ENCODE peak calls at places on chromosomes 6 and 20, in four cellular contexts. One of them, this sample, is unnamed.

GRCh38 chr6:89050155-89050554 is 30.4 kb upstream of the PNRC1 start:
- DNase-seq in GM12865: no peak
- DNase-seq in heart right ventricle: peak; percentile 29
- DNase-seq in HepG2: peak; percentile 23
- DNase-seq in this sample: no peak

GRCh38 chr6:1771324-1771723 is 161.6 kb downstream of the FOXC1 start:
- DNase-seq in HepG2: no peak
- DNase-seq in heart right ventricle: no peak
- DNase-seq in GM12865: peak; percentile 13
- DNase-seq in this sample: no peak

GRCh38 chr6:46267515-46267914 is 96.7 kb upstream of the ENPP5 start:
- DNase-seq in heart right ventricle: no peak
- DNase-seq in GM12865: no peak
- DNase-seq in HepG2: no peak
- DNase-seq in this sample: no peak

GRCh38 chr20:19205999-19206398 is 6.4 kb upstream of the SLC24A3 start:
- DNase-seq in HepG2: peak; percentile 50
- DNase-seq in GM12865: peak; percentile 68
- DNase-seq in heart right ventricle: peak; percentile 81
- DNase-seq in this sample: no peak

GRCh38 chr6:134806151-134806550 is 143.8 kb downstream of the ALDH8A1 start:
- DNase-seq in HepG2: no peak
- DNase-seq in GM12865: no peak
- DNase-seq in heart right ventricle: no peak
- DNase-seq in this sample: no peak

GRCh38 chr6:112562348-112563220 is 215.5 kb downstream of the RFPL4B start:
- DNase-seq in heart right ventricle: no peak
- DNase-seq in HepG2: no peak
- DNase-seq in GM12865: no peak
- DNase-seq in this sample: no peak

GRCh38 chr6:16243055-16243454 is 4.7 kb downstream of the GMPR start:
- DNase-seq in HepG2: no peak
- DNase-seq in GM12865: no peak
- DNase-seq in heart right ventricle: no peak
- DNase-seq in this sample: no peak

GRCh38 chr6:159259726-159260125 is 90.5 kb downstream of the FNDC1 start:
- DNase-seq in GM12865: no peak
- DNase-seq in HepG2: no peak
- DNase-seq in heart right ventricle: no peak
- DNase-seq in this sample: no peak

GRCh38 chr6:27825025-27825823 is 87.0 kb downstream of the OR2B2 start:
- DNase-seq in HepG2: no peak
- DNase-seq in heart right ventricle: no peak
- DNase-seq in GM12865: peak; percentile 56
- DNase-seq in this sample: no peak

GRCh38 chr6:18269253-18269652 is 4.9 kb upstream of the DEK start:
- DNase-seq in heart right ventricle: no peak
- DNase-seq in GM12865: peak; percentile 24
- DNase-seq in HepG2: peak; percentile 79
- DNase-seq in this sample: no peak

GRCh38 chr6:46888031-46888430 is 33.7 kb downstream of the ADGRF5 start:
- DNase-seq in HepG2: no peak
- DNase-seq in heart right ventricle: no peak
- DNase-seq in GM12865: no peak
- DNase-seq in this sample: peak; percentile 0

GRCh38 chr20:34452281-34452982 is 63.8 kb upstream of the DYNLRB1 start:
- DNase-seq in GM12865: no peak
- DNase-seq in heart right ventricle: no peak
- DNase-seq in HepG2: no peak
- DNase-seq in this sample: no peak

GRCh38 chr20:3408251-3408637 is 775 bp upstream of the DNAAF9 start:
- DNase-seq in GM12865: no peak
- DNase-seq in heart right ventricle: no peak
- DNase-seq in HepG2: no peak
- DNase-seq in this sample: no peak

GRCh38 chr6:30399390-30400058 is 54.6 kb downstream of the RPP21 start:
- DNase-seq in heart right ventricle: no peak
- DNase-seq in GM12865: no peak
- DNase-seq in HepG2: no peak
- DNase-seq in this sample: no peak

GRCh38 chr20:22525821-22526220 is 58.6 kb downstream of the FOXA2 start:
- DNase-seq in heart right ventricle: no peak
- DNase-seq in HepG2: peak; percentile 48
- DNase-seq in GM12865: no peak
- DNase-seq in this sample: no peak

GRCh38 chr20:33667245-33668086 is 723 bp downstream of the ACTL10 start:
- DNase-seq in heart right ventricle: peak; percentile 85
- DNase-seq in HepG2: no peak
- DNase-seq in GM12865: peak; percentile 90
- DNase-seq in this sample: no peak

GRCh38 chr6:37624606-37625574 is 72.8 kb downstream of the MDGA1 start:
- DNase-seq in GM12865: no peak
- DNase-seq in HepG2: no peak
- DNase-seq in heart right ventricle: peak; percentile 64
- DNase-seq in this sample: no peak

GRCh38 chr6:10146723-10147451 is 268.0 kb downstream of the TFAP2A start:
- DNase-seq in GM12865: peak; percentile 76
- DNase-seq in HepG2: peak; percentile 44
- DNase-seq in heart right ventricle: no peak
- DNase-seq in this sample: peak; percentile 36

GRCh38 chr6:158279615-158280014 is 32.6 kb upstream of the TULP4 start:
- DNase-seq in heart right ventricle: no peak
- DNase-seq in GM12865: no peak
- DNase-seq in HepG2: no peak
- DNase-seq in this sample: no peak

GRCh38 chr6:57262901-57263694 is 41.0 kb upstream of the RAB23 start:
- DNase-seq in heart right ventricle: no peak
- DNase-seq in GM12865: no peak
- DNase-seq in HepG2: no peak
- DNase-seq in this sample: no peak

GRCh38 chr6:9554806-9555205 is 860.1 kb downstream of the TFAP2A start:
- DNase-seq in GM12865: no peak
- DNase-seq in HepG2: no peak
- DNase-seq in heart right ventricle: no peak
- DNase-seq in this sample: no peak

GRCh38 chr20:47551841-47552240 is 50.2 kb downstream of the NCOA3 start:
- DNase-seq in heart right ventricle: no peak
- DNase-seq in GM12865: no peak
- DNase-seq in HepG2: peak; percentile 70
- DNase-seq in this sample: no peak

GRCh38 chr6:16049178-16049577 is 79.7 kb upstream of the MYLIP start:
- DNase-seq in GM12865: peak; percentile 41
- DNase-seq in HepG2: no peak
- DNase-seq in heart right ventricle: no peak
- DNase-seq in this sample: no peak

GRCh38 chr6:132962936-132963579 is 148.7 kb downstream of the RPS12 start:
- DNase-seq in GM12865: peak; percentile 73
- DNase-seq in heart right ventricle: peak; percentile 62
- DNase-seq in HepG2: peak; percentile 79
- DNase-seq in this sample: peak; percentile 27

GRCh38 chr6:101502818-101503217 is 109.3 kb downstream of the GRIK2 start:
- DNase-seq in GM12865: no peak
- DNase-seq in heart right ventricle: no peak
- DNase-seq in HepG2: no peak
- DNase-seq in this sample: no peak

GRCh38 chr6:90107721-90108364 is 188.8 kb downstream of the BACH2 start:
- DNase-seq in heart right ventricle: no peak
- DNase-seq in HepG2: no peak
- DNase-seq in GM12865: peak; percentile 69
- DNase-seq in this sample: peak; percentile 39

GRCh38 chr6:35396991-35397390 is 54.6 kb downstream of the PPARD start:
- DNase-seq in heart right ventricle: no peak
- DNase-seq in GM12865: no peak
- DNase-seq in HepG2: no peak
- DNase-seq in this sample: no peak

GRCh38 chr6:47278545-47278944 is 31.2 kb downstream of the TNFRSF21 start:
- DNase-seq in GM12865: no peak
- DNase-seq in HepG2: peak; percentile 40
- DNase-seq in heart right ventricle: no peak
- DNase-seq in this sample: no peak

GRCh38 chr6:73451166-73452106 is 661 bp downstream of the CGAS start:
- DNase-seq in GM12865: peak; percentile 84
- DNase-seq in heart right ventricle: peak; percentile 46
- DNase-seq in HepG2: no peak
- DNase-seq in this sample: peak; percentile 54

DNA sequence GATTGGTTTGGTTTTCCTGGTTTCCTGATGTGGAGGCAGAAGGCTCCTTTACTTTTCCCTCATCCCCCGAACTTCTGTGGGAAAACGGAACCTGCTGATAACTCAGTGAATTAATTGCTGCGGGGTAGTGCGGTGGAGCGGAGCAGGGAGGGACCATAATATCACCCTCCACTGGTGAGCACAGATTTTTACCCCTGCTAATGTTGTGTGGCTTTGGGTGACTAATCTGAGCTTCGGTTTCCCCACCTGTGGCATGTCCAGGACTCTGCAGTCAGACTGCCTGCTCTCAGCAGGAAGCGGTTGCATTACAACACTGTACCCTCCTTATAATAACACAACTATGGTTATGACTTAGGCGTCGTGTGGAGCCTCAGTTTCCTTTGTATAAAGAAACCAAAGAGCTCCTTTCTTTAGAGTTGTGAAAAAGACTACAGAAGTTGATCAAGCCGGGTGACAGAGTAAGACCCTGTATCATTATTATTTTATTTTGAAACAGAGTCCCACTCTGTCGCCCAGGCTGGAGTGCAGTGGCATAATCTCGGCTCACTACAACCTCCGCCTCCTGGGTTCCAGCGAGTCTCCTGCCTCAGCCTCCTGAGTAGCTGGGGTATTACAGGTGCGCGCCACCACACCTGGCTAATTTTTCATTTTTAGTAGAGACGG is 2.2 kb upstream of the ID1 start:
- DNase-seq in GM12865: peak; percentile 93
- DNase-seq in HepG2: peak; percentile 66
- DNase-seq in heart right ventricle: no peak
- DNase-seq in this sample: peak; percentile 59
- H3K4me3 ChIP-seq in GM12865: peak overlapping the region; percentile 24
- H3K4me3 ChIP-seq in HepG2: no peak overlapping the region
- H3K4me3 ChIP-seq in heart right ventricle: no peak overlapping the region
- H3K4me3 ChIP-seq in this sample: no peak overlapping the region

GRCh38 chr6:61711849-61712248 is 574.2 kb downstream of the KHDRBS2 start:
- DNase-seq in GM12865: no peak
- DNase-seq in heart right ventricle: no peak
- DNase-seq in HepG2: no peak
- DNase-seq in this sample: no peak
- TF ChIP-seq CTCF in GM12865: no peak
- TF ChIP-seq CTCF in heart right ventricle: no peak
- TF ChIP-seq CTCF in HepG2: no peak
- TF ChIP-seq CTCF in this sample: no peak

GRCh38 chr6:156954191-156954590 is 177.0 kb downstream of the ARID1B start:
- DNase-seq in GM12865: no peak
- DNase-seq in HepG2: no peak
- DNase-seq in heart right ventricle: no peak
- DNase-seq in this sample: no peak
- H3K4me3 ChIP-seq in GM12865: no peak overlapping the region
- H3K4me3 ChIP-seq in HepG2: no peak overlapping the region
- H3K4me3 ChIP-seq in heart right ventricle: no peak overlapping the region
- H3K4me3 ChIP-seq in this sample: no peak overlapping the region

GRCh38 chr6:14190596-14191224 is 73.1 kb downstream of the CD83 start:
- DNase-seq in GM12865: no peak
- DNase-seq in HepG2: no peak
- DNase-seq in heart right ventricle: no peak
- DNase-seq in this sample: no peak

GRCh38 chr6:14189122-14189521 is 71.5 kb downstream of the CD83 start:
- DNase-seq in GM12865: no peak
- DNase-seq in heart right ventricle: no peak
- DNase-seq in HepG2: no peak
- DNase-seq in this sample: no peak

GRCh38 chr6:14193524-14193923 is 76.0 kb downstream of the CD83 start:
- DNase-seq in HepG2: no peak
- DNase-seq in heart right ventricle: no peak
- DNase-seq in GM12865: no peak
- DNase-seq in this sample: no peak

GRCh38 chr6:14194483-14194882 is 76.9 kb downstream of the CD83 start:
- DNase-seq in heart right ventricle: no peak
- DNase-seq in GM12865: no peak
- DNase-seq in HepG2: no peak
- DNase-seq in this sample: no peak

DNA sequence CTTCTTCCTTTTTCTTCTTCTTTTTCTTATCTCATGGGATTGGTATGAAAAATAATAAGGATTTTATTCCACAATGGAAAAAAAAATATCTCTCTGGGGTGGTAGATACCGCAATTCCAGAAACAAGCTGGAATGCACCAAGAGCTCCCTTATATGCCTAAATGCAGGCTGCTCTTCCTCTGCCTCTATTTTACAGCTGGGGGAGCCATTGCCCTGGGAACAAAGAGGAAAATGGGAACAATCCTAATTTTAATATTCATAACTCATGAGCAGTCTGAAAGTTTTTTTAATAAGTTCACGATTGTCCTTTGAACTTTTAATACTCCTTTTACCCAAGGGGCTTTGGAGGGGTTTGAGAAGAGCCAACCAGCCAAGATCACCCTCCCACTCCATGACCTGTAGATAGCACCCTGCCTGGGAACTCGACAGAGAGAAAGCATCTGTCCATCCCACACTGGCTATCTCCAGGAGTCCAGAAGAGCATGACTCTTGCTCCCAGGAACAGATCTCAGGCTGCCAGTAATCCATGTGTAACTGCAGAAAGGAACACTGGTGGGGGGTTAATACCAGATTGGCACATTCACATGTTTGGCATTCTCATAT is 74.7 kb downstream of the CD83 start:
- DNase-seq in heart right ventricle: no peak
- DNase-seq in HepG2: no peak
- DNase-seq in GM12865: no peak
- DNase-seq in this sample: no peak
- TF ChIP-seq CTCF in heart right ventricle: peak; percentile 32
- TF ChIP-seq CTCF in HepG2: no peak
- TF ChIP-seq CTCF in GM12865: no peak
- TF ChIP-seq CTCF in this sample: no peak

GRCh38 chr20:49566401-49566800 is 1.5 kb downstream of the PTGIS start:
- DNase-seq in HepG2: no peak
- DNase-seq in heart right ventricle: no peak
- DNase-seq in GM12865: no peak
- DNase-seq in this sample: no peak
- H3K4me3 ChIP-seq in HepG2: no peak overlapping the region
- H3K4me3 ChIP-seq in heart right ventricle: peak overlapping the region; percentile 54
- H3K4me3 ChIP-seq in GM12865: no peak overlapping the region
- H3K4me3 ChIP-seq in this sample: no peak overlapping the region

This sample was measured in GM12864.